ENCODE peak calls at places on chromosomes 16 and 17, in four cellular contexts. G, V, E and T are unnamed samples.

GRCh38 chr17:49290690-49291326 is 60.2 kb upstream of the PHOSPHO1 start:
- DNase-seq in V (no peak), E (no peak), G (no peak), T (no peak)

GRCh38 chr16:84080378-84080777 is 36.4 kb downstream of the MBTPS1 start:
- DNase-seq in G (no peak), E (no peak), V (no peak), T (no peak)

GRCh38 chr17:8606415-8606814 is 24.1 kb downstream of the MYH10 start:
- DNase-seq in G (no peak), E (no peak), V (no peak), T (peak)

GRCh38 chr16:72658888-72659717 is 388.8 kb downstream of the ZFHX3 start:
- DNase-seq in V (no peak), E (no peak), G (no peak), T (no peak)

GRCh38 chr16:74169687-74170522 is 126.7 kb upstream of the PSMD7 start:
- DNase-seq in V (no peak), E (no peak), G (no peak), T (no peak)

GRCh38 chr16:54779549-54779948 is 151.1 kb upstream of the IRX5 start:
- DNase-seq in E (no peak), G (no peak), V (no peak), T (no peak)

GRCh38 chr17:1177099-1177996 is 2.4 kb downstream of the ABR start:
- DNase-seq in V (no peak), G (no peak), E (no peak), T (peak)

GRCh38 chr17:77002103-77003045 is 134.2 kb downstream of the MGAT5B start:
- DNase-seq in V (no peak), E (no peak), G (no peak), T (no peak)

GRCh38 chr16:29308644-29309546 is 97.6 kb downstream of the NPIPB11 start:
- DNase-seq in E (no peak), V (no peak), G (no peak), T (no peak)

GRCh38 chr17:29618272-29619065 is 4.2 kb downstream of the CORO6 start:
- DNase-seq in G (no peak), E (no peak), V (no peak), T (no peak)

GRCh38 chr16:89406277-89406888 is 84.0 kb downstream of the ANKRD11 start:
- DNase-seq in E (no peak), V (no peak), G (no peak), T (no peak)

GRCh38 chr17:77383613-77384608 is 243.1 kb downstream of the SEC14L1 start:
- DNase-seq in G (no peak), V (no peak), E (no peak), T (peak)

GRCh38 chr17:35496470-35497290 is 40.8 kb downstream of the SLFN12L start:
- DNase-seq in V (no peak), G (no peak), E (no peak), T (no peak)

GRCh38 chr16:86258713-86259112 is 251.6 kb upstream of the FOXF1 start:
- DNase-seq in G (no peak), V (no peak), E (no peak), T (no peak)

GRCh38 chr17:40317345-40317873 is 8.4 kb downstream of the RARA start:
- DNase-seq in E (peak), V (no peak), G (no peak), T (no peak)

GRCh38 chr17:53227514-53227913 is 595.2 kb upstream of the KIF2B start:
- DNase-seq in G (no peak), E (no peak), V (no peak), T (no peak)

GRCh38 chr16:66146689-66147330 is 219.7 kb upstream of the CDH5 start:
- DNase-seq in V (no peak), G (no peak), E (no peak), T (no peak)

GRCh38 chr17:30239089-30239462 is 3.6 kb upstream of the SLC6A4 start:
- DNase-seq in G (no peak), E (no peak), V (no peak), T (no peak)

GRCh38 chr16:27067138-27067537 is 411 bp downstream of the C16orf82 start:
- DNase-seq in V (no peak), G (no peak), E (no peak), T (no peak)

GRCh38 chr16:82580293-82580900 is 46.4 kb upstream of the CDH13 start:
- DNase-seq in E (no peak), G (no peak), V (no peak), T (no peak)

GRCh38 chr16:31267332-31268032 is 7.7 kb downstream of the ITGAM start:
- DNase-seq in G (no peak), V (no peak), E (no peak), T (no peak)

GRCh38 chr17:42608692-42609181 is 437 bp downstream of the RETREG3 start:
- DNase-seq in G (no peak), E (no peak), V (peak), T (no peak)

GRCh38 chr17:64622931-64623654 is 39.0 kb downstream of the SMURF2 start:
- DNase-seq in G (no peak), E (no peak), V (no peak), T (no peak)

GRCh38 chr17:8053600-8053999 is 14.7 kb downstream of the ALOX15B start:
- DNase-seq in V (no peak), G (no peak), E (peak), T (no peak)

GRCh38 chr17:80545499-80545826 is 825 bp downstream of the RPTOR start:
- DNase-seq in V (no peak), E (no peak), G (no peak), T (no peak)

GRCh38 chr17:5868916-5869475 is 201.2 kb upstream of the WSCD1 start:
- DNase-seq in G (no peak), E (no peak), V (no peak), T (no peak)

GRCh38 chr17:72940511-72940910 is 152.0 kb downstream of the SLC39A11 start:
- DNase-seq in V (no peak), G (no peak), E (no peak), T (no peak)